ENCODE peak calls at places on chromosomes 3 and 15, in six cellular contexts. Y, B, G, P, I and Z are unnamed samples. For H3K9me3, the result is how much of the 10 kb centered on the place peaks cover.

GRCh38 chr15:38768970-38769369 is 204.4 kb upstream of the RASGRP1 start:
- DNase-seq in Y (no peak), B (peak), G (no peak), P (no peak), I (peak), Z (no peak)

GRCh38 chr3:194756460-194757355 is 71.0 kb downstream of the FAM43A start:
- DNase-seq in Y (peak), B (no peak), G (no peak), P (no peak), I (no peak), Z (peak)

GRCh38 chr3:8266679-8267267 is 234.8 kb upstream of the LMCD1 start:
- DNase-seq in Y (no peak), B (peak), G (no peak), P (no peak), I (no peak), Z (peak)

GRCh38 chr3:124277516-124277890 is 285.6 kb upstream of the ROPN1 start:
- DNase-seq in Y (no peak), B (peak), G (no peak), P (peak), I (peak), Z (no peak)

GRCh38 chr3:135908225-135908624 is 57.3 kb upstream of the PPP2R3A start:
- DNase-seq in Y (no peak), B (peak), G (no peak), P (no peak), I (peak), Z (no peak)

GRCh38 chr3:97711664-97712063 is 52.9 kb upstream of the ARL6 start:
- DNase-seq in Y (no peak), B (no peak), G (no peak), P (no peak), I (no peak), Z (no peak)

GRCh38 chr3:136149569-136150136 is 46.5 kb downstream of the MSL2 start:
- DNase-seq in Y (no peak), B (peak), G (no peak), P (no peak), I (peak), Z (peak)

GRCh38 chr3:131470377-131470776 is 32.4 kb downstream of the MRPL3 start:
- DNase-seq in Y (no peak), B (no peak), G (no peak), P (no peak), I (no peak), Z (no peak)

GRCh38 chr3:24678021-24678420 is 183.4 kb upstream of the THRB start:
- DNase-seq in Y (no peak), B (no peak), G (no peak), P (no peak), I (no peak), Z (no peak)

GRCh38 chr3:138940446-138940845 is 6.5 kb downstream of the FOXL2 start:
- DNase-seq in Y (peak), B (no peak), G (no peak), P (no peak), I (no peak), Z (no peak)

GRCh38 chr3:34132069-34132677 is 333.7 kb downstream of the PDCD6IP start:
- DNase-seq in Y (no peak), B (no peak), G (no peak), P (no peak), I (no peak), Z (no peak)
- H3K27ac ChIP-seq in Y (no peak), B (no peak), G (no peak), P (no peak), I (no peak), Z (no peak)

GRCh38 chr15:25055356-25056068 is 100.7 kb downstream of the SNRPN start:
- DNase-seq in Y (no peak), B (no peak), G (peak), P (no peak), I (no peak), Z (no peak)

GRCh38 chr15:25054329-25054728 is 99.5 kb downstream of the SNRPN start:
- DNase-seq in Y (no peak), B (no peak), G (peak), P (no peak), I (no peak), Z (no peak)

GRCh38 chr15:25053000-25053815 is 98.4 kb downstream of the SNRPN start:
- DNase-seq in Y (peak), B (no peak), G (peak), P (no peak), I (no peak), Z (no peak)

GRCh38 chr15:25056484-25057429 is 102.0 kb downstream of the SNRPN start:
- DNase-seq in Y (no peak), B (no peak), G (peak), P (no peak), I (no peak), Z (no peak)

DNA sequence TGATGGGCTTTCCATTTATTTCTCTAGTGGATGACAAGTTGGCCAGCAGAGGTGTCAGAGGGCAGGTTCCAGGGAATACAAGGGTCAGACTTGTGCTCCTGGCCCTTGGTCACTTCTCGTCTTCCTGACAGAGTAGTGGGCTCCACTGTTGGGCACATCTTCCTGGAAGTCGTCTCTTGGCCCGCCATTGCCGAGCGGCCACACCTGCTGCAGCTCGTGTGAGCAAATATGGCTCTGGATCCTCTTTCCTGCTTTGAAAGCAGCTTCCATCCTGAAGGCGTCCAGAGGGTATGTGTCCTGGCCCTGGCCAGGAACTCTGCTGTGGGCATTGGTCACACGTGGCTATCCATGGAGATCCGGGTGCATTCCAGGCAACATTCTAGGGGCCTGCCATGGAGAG is 100.2 kb downstream of the SNRPN start:
- DNase-seq in Y (no peak), B (no peak), G (no peak), P (no peak), I (no peak), Z (no peak)
- H3K9me3 ChIP-seq in Y (half or more), B (under half), G (half or more), P (under half), I (half or more), Z (half or more)

DNA sequence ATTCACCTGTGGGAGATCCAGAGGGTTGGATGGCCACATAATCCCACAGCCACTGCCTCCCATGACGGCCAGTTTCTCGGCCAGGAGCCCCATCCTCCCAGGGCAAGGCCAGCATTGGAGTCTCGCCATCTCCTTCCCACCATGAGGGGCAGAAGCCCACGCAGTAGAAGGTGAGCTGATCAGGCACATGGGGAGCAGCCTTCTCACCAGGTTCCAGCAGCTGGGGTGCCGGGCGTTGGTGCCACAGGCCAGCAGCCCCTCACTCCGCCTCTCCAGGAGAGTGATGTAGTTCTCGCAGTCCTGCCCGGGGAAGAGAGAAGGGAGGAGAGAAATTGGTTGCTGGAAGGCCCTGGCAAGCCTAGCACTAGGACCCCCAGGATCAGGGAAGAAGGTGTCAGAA is 16.1 kb downstream of the SEMA7A start:
- DNase-seq in Y (no peak), B (no peak), G (no peak), P (no peak), I (no peak), Z (no peak)
- H3K27ac ChIP-seq in Y (no peak), B (no peak), G (no peak), P (no peak), I (no peak), Z (no peak)

GRCh38 chr3:29067014-29067413 is 213.9 kb upstream of the RBMS3 start:
- DNase-seq in Y (no peak), B (peak), G (no peak), P (no peak), I (peak), Z (no peak)
- H3K9me3 ChIP-seq in Y (under half), B (under half), G (under half), P (under half), I (under half), Z (under half)

GRCh38 chr15:90419202-90419601 is 31.2 kb downstream of the IQGAP1 start:
- DNase-seq in Y (no peak), B (no peak), G (no peak), P (no peak), I (no peak), Z (peak)
- H3K27ac ChIP-seq in Y (peak), B (peak), G (peak), P (peak), I (no peak), Z (peak)

DNA sequence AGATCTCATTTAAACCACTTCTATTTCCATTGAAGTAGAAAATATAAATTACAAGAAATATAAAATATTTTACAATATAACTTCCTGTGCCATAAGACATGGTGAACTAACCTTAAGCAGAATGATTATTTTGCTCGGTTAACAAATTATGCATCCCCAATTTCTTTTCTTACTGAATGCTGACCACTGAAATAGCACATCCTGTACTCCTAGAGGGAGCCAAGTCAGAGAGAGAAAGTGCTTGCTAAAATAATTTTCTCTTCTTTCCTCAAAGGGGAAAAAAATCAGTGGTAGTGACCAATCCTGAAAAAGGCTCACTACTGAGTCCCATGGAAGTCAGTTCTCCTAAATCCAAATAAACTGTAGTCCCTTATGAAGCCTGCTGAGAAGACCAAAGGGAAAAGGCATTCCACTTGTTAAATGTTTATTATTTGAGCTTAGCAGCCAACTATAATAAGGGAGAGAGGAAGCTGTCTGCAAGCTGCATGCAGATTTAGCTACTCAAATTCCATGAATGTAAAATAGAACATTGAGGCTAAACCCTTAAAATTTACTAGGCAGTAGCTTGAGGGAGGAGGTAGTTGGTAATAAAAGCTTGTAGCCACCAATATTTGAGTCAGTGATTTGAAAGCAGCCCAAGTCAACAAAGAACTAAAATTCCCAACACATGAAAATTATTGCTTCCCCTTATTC is 33.1 kb downstream of the CEP152 start:
- DNase-seq in Y (no peak), B (peak), G (no peak), P (no peak), I (peak), Z (peak)
- H3K9me3 ChIP-seq in Y (under half), B (under half), G (under half), P (under half), I (under half), Z (under half)

GRCh38 chr15:90316139-90316538 is 35.9 kb upstream of the ZNF774 start:
- DNase-seq in Y (peak), B (no peak), G (no peak), P (no peak), I (no peak), Z (no peak)
- H3K27ac ChIP-seq in Y (peak), B (no peak), G (peak), P (peak), I (no peak), Z (no peak)

DNA sequence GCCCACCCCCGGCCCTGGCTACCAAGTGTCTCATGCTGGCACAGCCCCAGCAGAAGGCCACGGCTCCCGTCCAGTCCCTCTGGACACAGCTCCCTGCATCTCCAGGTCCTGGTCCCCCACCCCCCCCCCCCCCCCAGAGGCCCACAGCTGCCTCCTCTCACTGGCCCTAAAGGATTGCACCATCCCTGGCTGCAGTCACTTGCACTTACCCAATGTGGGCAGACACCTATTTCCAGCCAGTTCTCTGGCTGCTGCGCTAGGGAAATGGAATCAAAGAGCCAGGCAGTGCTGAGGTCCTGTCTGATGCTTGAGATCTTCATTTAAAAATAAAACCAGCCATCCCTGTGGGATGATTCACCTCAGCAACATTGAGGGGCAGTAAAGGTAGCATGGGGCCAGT is 346.4 kb downstream of the OCA2 start:
- DNase-seq in Y (no peak), B (no peak), G (no peak), P (no peak), I (no peak), Z (no peak)
- H3K9me3 ChIP-seq in Y (under half), B (under half), G (under half), P (under half), I (under half), Z (half or more)

DNA sequence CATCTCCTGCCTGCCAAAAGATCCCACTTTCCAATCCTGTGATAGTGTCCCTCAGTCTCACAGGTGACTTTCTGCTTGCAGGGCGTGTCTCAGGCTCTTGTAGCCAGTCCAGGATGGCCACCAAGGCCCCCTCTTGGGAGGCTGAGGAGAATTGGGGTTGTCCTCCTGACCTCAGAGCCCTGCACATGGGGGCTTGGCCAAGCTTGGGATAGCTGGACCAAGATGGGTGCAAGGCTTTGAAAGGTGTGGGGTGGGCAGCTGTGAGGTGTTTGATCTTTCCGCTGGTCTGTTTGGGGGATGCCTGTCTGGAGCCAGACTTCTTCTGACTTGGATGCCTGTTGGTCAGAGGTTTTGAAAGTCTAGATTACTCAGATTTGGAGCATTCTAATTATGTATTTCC is 12.0 kb upstream of the CPNE9 start:
- DNase-seq in Y (no peak), B (no peak), G (no peak), P (no peak), I (no peak), Z (no peak)
- H3K27ac ChIP-seq in Y (no peak), B (no peak), G (no peak), P (no peak), I (no peak), Z (no peak)

GRCh38 chr3:177899275-177900067 is 636.8 kb upstream of the KCNMB2 start:
- DNase-seq in Y (no peak), B (no peak), G (no peak), P (no peak), I (no peak), Z (no peak)
- H3K9me3 ChIP-seq in Y (under half), B (under half), G (under half), P (under half), I (under half), Z (under half)